ENCODE peak calls at places on chromosomes 5 and 9, in four cellular contexts. One of them, this sample, is unnamed.

GRCh38 chr9:20903214-20903613 is 128.2 kb downstream of the HACD4 start:
- DNase-seq in COR-L47: no peak
- DNase-seq in brain microvascular endothelial cell: no peak
- DNase-seq in NCI-H524 treated with DMSO at 0.1 percent for 48 hours: no peak
- DNase-seq in this sample: no peak

GRCh38 chr9:72978724-72979123 is 25.9 kb upstream of the ALDH1A1 start:
- DNase-seq in brain microvascular endothelial cell: no peak
- DNase-seq in COR-L47: no peak
- DNase-seq in NCI-H524 treated with DMSO at 0.1 percent for 48 hours: no peak
- DNase-seq in this sample: peak; percentile 25

GRCh38 chr9:79857188-79857587 is 285.4 kb downstream of the TLE4 start:
- DNase-seq in NCI-H524 treated with DMSO at 0.1 percent for 48 hours: no peak
- DNase-seq in COR-L47: no peak
- DNase-seq in brain microvascular endothelial cell: no peak
- DNase-seq in this sample: no peak

GRCh38 chr5:71699751-71700150 is 19.3 kb upstream of the CARTPT start:
- DNase-seq in brain microvascular endothelial cell: no peak
- DNase-seq in COR-L47: no peak
- DNase-seq in NCI-H524 treated with DMSO at 0.1 percent for 48 hours: no peak
- DNase-seq in this sample: no peak

GRCh38 chr9:114899461-114899860 is 30.9 kb downstream of the TNFSF8 start:
- DNase-seq in brain microvascular endothelial cell: no peak
- DNase-seq in COR-L47: no peak
- DNase-seq in NCI-H524 treated with DMSO at 0.1 percent for 48 hours: no peak
- DNase-seq in this sample: peak; percentile 75

GRCh38 chr9:131776036-131776435 is 36.2 kb upstream of the RAPGEF1 start:
- DNase-seq in brain microvascular endothelial cell: no peak
- DNase-seq in NCI-H524 treated with DMSO at 0.1 percent for 48 hours: no peak
- DNase-seq in COR-L47: no peak
- DNase-seq in this sample: no peak

GRCh38 chr9:19994296-19994695 is 205.5 kb upstream of the SLC24A2 start:
- DNase-seq in brain microvascular endothelial cell: no peak
- DNase-seq in NCI-H524 treated with DMSO at 0.1 percent for 48 hours: no peak
- DNase-seq in COR-L47: no peak
- DNase-seq in this sample: peak; percentile 54

GRCh38 chr9:131595771-131596743 is 50.7 kb downstream of the PRRT1B start:
- DNase-seq in COR-L47: no peak
- DNase-seq in NCI-H524 treated with DMSO at 0.1 percent for 48 hours: no peak
- DNase-seq in brain microvascular endothelial cell: no peak
- DNase-seq in this sample: no peak

GRCh38 chr5:137605377-137605776 is 106.3 kb upstream of the SPOCK1 start:
- DNase-seq in NCI-H524 treated with DMSO at 0.1 percent for 48 hours: peak; percentile 38
- DNase-seq in COR-L47: peak; percentile 69
- DNase-seq in brain microvascular endothelial cell: no peak
- DNase-seq in this sample: no peak

GRCh38 chr5:39447059-39447458 is 22.3 kb upstream of the DAB2 start:
- DNase-seq in NCI-H524 treated with DMSO at 0.1 percent for 48 hours: no peak
- DNase-seq in COR-L47: no peak
- DNase-seq in brain microvascular endothelial cell: no peak
- DNase-seq in this sample: no peak

GRCh38 chr5:88389248-88390006 is 120.8 kb upstream of the TMEM161B start:
- DNase-seq in COR-L47: peak; percentile 66
- DNase-seq in brain microvascular endothelial cell: no peak
- DNase-seq in NCI-H524 treated with DMSO at 0.1 percent for 48 hours: no peak
- DNase-seq in this sample: no peak

GRCh38 chr5:56099346-56099745 is 104.6 kb upstream of the IL6ST start:
- DNase-seq in brain microvascular endothelial cell: peak; percentile 24
- DNase-seq in COR-L47: no peak
- DNase-seq in NCI-H524 treated with DMSO at 0.1 percent for 48 hours: no peak
- DNase-seq in this sample: no peak